ENCODE peak calls at places on chromosomes 4 and X, in ten cellular contexts. One of them, this sample, is unnamed.
A peak's percentile ranks its signal among the peaks of the same experiment; 100 is the strongest.

GRCh38 chr4:85474818-85475630 is at the start of gene ARHGAP24:
- DNase-seq in fibroblast of pulmonary artery: peak; percentile 99
- DNase-seq in omental fat pad: peak; percentile 67
- DNase-seq in bronchial epithelial cell: peak; percentile 96
- DNase-seq in brain microvascular endothelial cell: peak; percentile 88
- DNase-seq in uterus: peak; percentile 77
- DNase-seq in mesothelial cell of epicardium: peak; percentile 53
- DNase-seq in neural crest cell: peak; percentile 63
- DNase-seq in GM12864: peak; percentile 62
- DNase-seq in GM10248: peak; percentile 78
- DNase-seq in this sample: peak; percentile 78

GRCh38 chr4:110867251-110867960 is 244.5 kb upstream of the PITX2 start:
- DNase-seq in fibroblast of pulmonary artery: no peak
- DNase-seq in omental fat pad: no peak
- DNase-seq in bronchial epithelial cell: peak; percentile 30
- DNase-seq in brain microvascular endothelial cell: no peak
- DNase-seq in uterus: no peak
- DNase-seq in mesothelial cell of epicardium: no peak
- DNase-seq in neural crest cell: no peak
- DNase-seq in GM12864: no peak
- DNase-seq in GM10248: peak; percentile 10
- DNase-seq in this sample: peak; percentile 8

GRCh38 chrX:119692241-119693031 is 532 bp downstream of the SEPTIN6 start:
- DNase-seq in fibroblast of pulmonary artery: peak; percentile 62
- DNase-seq in omental fat pad: no peak
- DNase-seq in bronchial epithelial cell: peak; percentile 18
- DNase-seq in brain microvascular endothelial cell: peak; percentile 17
- DNase-seq in uterus: no peak
- DNase-seq in mesothelial cell of epicardium: no peak
- DNase-seq in neural crest cell: peak; percentile 14
- DNase-seq in GM12864: no peak
- DNase-seq in GM10248: peak; percentile 39
- DNase-seq in this sample: no peak

GRCh38 chr4:94390804-94391410 is 48.3 kb upstream of the HPGDS start:
- DNase-seq in fibroblast of pulmonary artery: peak; percentile 46
- DNase-seq in omental fat pad: no peak
- DNase-seq in bronchial epithelial cell: no peak
- DNase-seq in brain microvascular endothelial cell: no peak
- DNase-seq in uterus: no peak
- DNase-seq in mesothelial cell of epicardium: no peak
- DNase-seq in neural crest cell: no peak
- DNase-seq in GM12864: no peak
- DNase-seq in GM10248: peak; percentile 20
- DNase-seq in this sample: peak; percentile 18

GRCh38 chrX:54495814-54496516 is at the start of gene FGD1:
- DNase-seq in fibroblast of pulmonary artery: peak; percentile 57
- DNase-seq in omental fat pad: no peak
- DNase-seq in bronchial epithelial cell: peak; percentile 28
- DNase-seq in brain microvascular endothelial cell: peak; percentile 7
- DNase-seq in uterus: peak; percentile 79
- DNase-seq in mesothelial cell of epicardium: peak; percentile 66
- DNase-seq in neural crest cell: peak; percentile 59
- DNase-seq in GM12864: no peak
- DNase-seq in GM10248: peak; percentile 45
- DNase-seq in this sample: peak; percentile 71

GRCh38 chrX:74248889-74249288 is 55.1 kb upstream of the ZCCHC13 start:
- DNase-seq in fibroblast of pulmonary artery: peak; percentile 42
- DNase-seq in omental fat pad: no peak
- DNase-seq in bronchial epithelial cell: no peak
- DNase-seq in brain microvascular endothelial cell: no peak
- DNase-seq in uterus: no peak
- DNase-seq in mesothelial cell of epicardium: no peak
- DNase-seq in neural crest cell: no peak
- DNase-seq in GM12864: no peak
- DNase-seq in GM10248: no peak
- DNase-seq in this sample: no peak

GRCh38 chr4:138259296-138259695 is 17.1 kb upstream of the SLC7A11 start:
- DNase-seq in fibroblast of pulmonary artery: no peak
- DNase-seq in omental fat pad: no peak
- DNase-seq in bronchial epithelial cell: peak; percentile 92
- DNase-seq in brain microvascular endothelial cell: no peak
- DNase-seq in uterus: no peak
- DNase-seq in mesothelial cell of epicardium: no peak
- DNase-seq in neural crest cell: no peak
- DNase-seq in GM12864: no peak
- DNase-seq in GM10248: no peak
- DNase-seq in this sample: no peak

GRCh38 chr4:102598102-102598758 is 97.1 kb downstream of the NFKB1 start:
- DNase-seq in fibroblast of pulmonary artery: peak; percentile 23
- DNase-seq in omental fat pad: no peak
- DNase-seq in bronchial epithelial cell: no peak
- DNase-seq in brain microvascular endothelial cell: peak; percentile 24
- DNase-seq in uterus: no peak
- DNase-seq in mesothelial cell of epicardium: no peak
- DNase-seq in neural crest cell: no peak
- DNase-seq in GM12864: no peak
- DNase-seq in GM10248: no peak
- DNase-seq in this sample: no peak

GRCh38 chr4:147182041-147182440 is 236.4 kb upstream of the TTC29 start:
- DNase-seq in fibroblast of pulmonary artery: no peak
- DNase-seq in omental fat pad: no peak
- DNase-seq in bronchial epithelial cell: no peak
- DNase-seq in brain microvascular endothelial cell: no peak
- DNase-seq in uterus: no peak
- DNase-seq in mesothelial cell of epicardium: no peak
- DNase-seq in neural crest cell: no peak
- DNase-seq in GM12864: no peak
- DNase-seq in GM10248: no peak
- DNase-seq in this sample: no peak

GRCh38 chr4:113222431-113222979 is 173.1 kb downstream of the ANK2 start:
- DNase-seq in fibroblast of pulmonary artery: peak; percentile 3
- DNase-seq in omental fat pad: no peak
- DNase-seq in bronchial epithelial cell: no peak
- DNase-seq in brain microvascular endothelial cell: peak; percentile 51
- DNase-seq in uterus: no peak
- DNase-seq in mesothelial cell of epicardium: no peak
- DNase-seq in neural crest cell: no peak
- DNase-seq in GM12864: no peak
- DNase-seq in GM10248: no peak
- DNase-seq in this sample: no peak

DNA sequence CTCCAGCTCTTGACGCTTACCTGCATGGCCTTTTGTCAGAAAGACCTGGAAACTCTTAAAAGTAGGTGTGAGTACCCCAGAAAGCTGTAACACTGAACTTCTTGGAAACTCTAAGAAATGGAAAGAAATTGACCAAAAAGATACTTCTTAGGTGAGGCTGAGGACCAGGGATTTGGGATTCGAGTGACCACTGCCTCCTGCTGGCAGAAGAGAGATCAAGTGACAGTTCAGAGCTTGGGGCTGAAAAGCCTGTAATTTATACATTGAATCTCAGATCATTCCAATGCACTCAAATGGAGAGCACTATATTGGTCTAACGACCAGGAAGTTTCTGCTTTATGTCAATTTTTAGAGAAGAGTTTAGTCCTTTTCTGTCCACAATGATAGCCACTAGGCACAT is 204.6 kb downstream of the PDGFRA start:
- DNase-seq in fibroblast of pulmonary artery: peak; percentile 60
- DNase-seq in omental fat pad: no peak
- DNase-seq in bronchial epithelial cell: peak; percentile 10
- DNase-seq in brain microvascular endothelial cell: peak; percentile 24
- DNase-seq in uterus: no peak
- DNase-seq in mesothelial cell of epicardium: no peak
- DNase-seq in neural crest cell: peak; percentile 3
- DNase-seq in GM12864: no peak
- DNase-seq in GM10248: no peak
- DNase-seq in this sample: no peak
- TF ChIP-seq CTCF in fibroblast of pulmonary artery: peak; percentile 67
- TF ChIP-seq CTCF in omental fat pad: no peak
- TF ChIP-seq CTCF in bronchial epithelial cell: peak; percentile 16
- TF ChIP-seq CTCF in brain microvascular endothelial cell: peak; percentile 77
- TF ChIP-seq CTCF in uterus: no peak
- TF ChIP-seq CTCF in mesothelial cell of epicardium: no peak
- TF ChIP-seq CTCF in neural crest cell: peak; percentile 59
- TF ChIP-seq CTCF in GM12864: peak; percentile 55
- TF ChIP-seq CTCF in GM10248: peak; percentile 14
- TF ChIP-seq CTCF in this sample: peak; percentile 1

DNA sequence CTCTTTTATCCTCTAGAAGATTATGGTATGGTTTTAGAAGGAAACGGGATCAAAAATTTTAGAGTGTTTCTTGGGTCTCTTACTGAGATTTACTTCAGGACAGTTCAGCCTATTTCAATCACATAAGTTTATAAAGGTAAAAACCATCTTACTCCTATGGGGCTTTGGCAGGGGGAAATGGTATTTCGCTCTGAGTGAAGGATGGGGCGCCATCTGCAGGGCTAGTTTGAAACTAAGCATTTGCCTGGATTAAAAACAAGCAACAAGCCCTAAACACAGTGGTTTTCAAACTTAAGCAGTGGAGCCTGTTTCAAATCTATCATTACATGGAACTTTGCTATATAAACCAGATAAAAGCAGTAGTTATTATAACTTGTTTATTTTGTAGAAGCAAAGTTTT is 361.5 kb upstream of the FMR1 start:
- DNase-seq in fibroblast of pulmonary artery: no peak
- DNase-seq in omental fat pad: no peak
- DNase-seq in bronchial epithelial cell: no peak
- DNase-seq in brain microvascular endothelial cell: no peak
- DNase-seq in uterus: no peak
- DNase-seq in mesothelial cell of epicardium: no peak
- DNase-seq in neural crest cell: peak; percentile 40
- DNase-seq in GM12864: no peak
- DNase-seq in GM10248: no peak
- DNase-seq in this sample: no peak
- TF ChIP-seq CTCF in fibroblast of pulmonary artery: no peak
- TF ChIP-seq CTCF in omental fat pad: no peak
- TF ChIP-seq CTCF in bronchial epithelial cell: no peak
- TF ChIP-seq CTCF in brain microvascular endothelial cell: no peak
- TF ChIP-seq CTCF in uterus: no peak
- TF ChIP-seq CTCF in mesothelial cell of epicardium: no peak
- TF ChIP-seq CTCF in neural crest cell: peak; percentile 63
- TF ChIP-seq CTCF in GM12864: no peak
- TF ChIP-seq CTCF in GM10248: no peak
- TF ChIP-seq CTCF in this sample: no peak

DNA sequence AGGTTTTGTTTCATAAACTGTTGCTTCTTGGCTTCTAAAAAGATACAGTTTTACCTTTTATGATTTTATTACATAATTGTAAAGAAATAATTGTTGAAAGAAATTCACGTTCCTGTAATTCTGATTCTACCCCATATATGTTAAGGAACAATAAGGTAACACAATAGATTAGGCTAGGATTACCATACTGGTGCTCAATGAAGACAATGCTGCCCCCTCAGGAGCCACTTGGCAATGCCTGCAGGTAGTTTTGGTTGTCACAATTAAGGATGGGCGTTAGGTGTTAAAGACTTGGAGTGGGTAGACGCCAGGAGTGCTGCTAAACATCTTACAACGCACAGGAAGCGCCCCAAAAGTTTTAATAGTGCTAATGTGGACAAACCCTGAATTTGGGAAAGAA is 133.2 kb downstream of the NLGN4X start:
- DNase-seq in fibroblast of pulmonary artery: no peak
- DNase-seq in omental fat pad: no peak
- DNase-seq in bronchial epithelial cell: peak; percentile 10
- DNase-seq in brain microvascular endothelial cell: no peak
- DNase-seq in uterus: no peak
- DNase-seq in mesothelial cell of epicardium: no peak
- DNase-seq in neural crest cell: no peak
- DNase-seq in GM12864: no peak
- DNase-seq in GM10248: no peak
- DNase-seq in this sample: no peak
- TF ChIP-seq CTCF in fibroblast of pulmonary artery: no peak
- TF ChIP-seq CTCF in omental fat pad: no peak
- TF ChIP-seq CTCF in bronchial epithelial cell: peak; percentile 27
- TF ChIP-seq CTCF in brain microvascular endothelial cell: peak; percentile 37
- TF ChIP-seq CTCF in uterus: no peak
- TF ChIP-seq CTCF in mesothelial cell of epicardium: no peak
- TF ChIP-seq CTCF in neural crest cell: peak; percentile 51
- TF ChIP-seq CTCF in GM12864: peak; percentile 3
- TF ChIP-seq CTCF in GM10248: no peak
- TF ChIP-seq CTCF in this sample: no peak

GRCh38 chr4:2715426-2715825 is 40.7 kb downstream of the TNIP2 start:
- DNase-seq in fibroblast of pulmonary artery: no peak
- DNase-seq in omental fat pad: no peak
- DNase-seq in bronchial epithelial cell: no peak
- DNase-seq in brain microvascular endothelial cell: no peak
- DNase-seq in uterus: no peak
- DNase-seq in mesothelial cell of epicardium: no peak
- DNase-seq in neural crest cell: no peak
- DNase-seq in GM12864: no peak
- DNase-seq in GM10248: no peak
- DNase-seq in this sample: no peak

GRCh38 chr4:2713337-2713736 is 42.8 kb downstream of the TNIP2 start:
- DNase-seq in fibroblast of pulmonary artery: no peak
- DNase-seq in omental fat pad: no peak
- DNase-seq in bronchial epithelial cell: no peak
- DNase-seq in brain microvascular endothelial cell: no peak
- DNase-seq in uterus: no peak
- DNase-seq in mesothelial cell of epicardium: no peak
- DNase-seq in neural crest cell: no peak
- DNase-seq in GM12864: no peak
- DNase-seq in GM10248: no peak
- DNase-seq in this sample: no peak

GRCh38 chr4:2714918-2715317 is 41.2 kb downstream of the TNIP2 start:
- DNase-seq in fibroblast of pulmonary artery: peak; percentile 55
- DNase-seq in omental fat pad: no peak
- DNase-seq in bronchial epithelial cell: no peak
- DNase-seq in brain microvascular endothelial cell: no peak
- DNase-seq in uterus: no peak
- DNase-seq in mesothelial cell of epicardium: no peak
- DNase-seq in neural crest cell: no peak
- DNase-seq in GM12864: no peak
- DNase-seq in GM10248: no peak
- DNase-seq in this sample: no peak

GRCh38 chr4:2714071-2714770 is 41.9 kb downstream of the TNIP2 start:
- DNase-seq in fibroblast of pulmonary artery: peak; percentile 91
- DNase-seq in omental fat pad: no peak
- DNase-seq in bronchial epithelial cell: peak; percentile 58
- DNase-seq in brain microvascular endothelial cell: peak; percentile 87
- DNase-seq in uterus: no peak
- DNase-seq in mesothelial cell of epicardium: no peak
- DNase-seq in neural crest cell: no peak
- DNase-seq in GM12864: no peak
- DNase-seq in GM10248: no peak
- DNase-seq in this sample: no peak

GRCh38 chr4:2712261-2712842 is 43.8 kb downstream of the TNIP2 start:
- DNase-seq in fibroblast of pulmonary artery: peak; percentile 46
- DNase-seq in omental fat pad: no peak
- DNase-seq in bronchial epithelial cell: no peak
- DNase-seq in brain microvascular endothelial cell: no peak
- DNase-seq in uterus: no peak
- DNase-seq in mesothelial cell of epicardium: no peak
- DNase-seq in neural crest cell: no peak
- DNase-seq in GM12864: no peak
- DNase-seq in GM10248: no peak
- DNase-seq in this sample: no peak
- TF ChIP-seq CTCF in fibroblast of pulmonary artery: peak; percentile 30
- TF ChIP-seq CTCF in omental fat pad: no peak
- TF ChIP-seq CTCF in bronchial epithelial cell: no peak
- TF ChIP-seq CTCF in brain microvascular endothelial cell: peak; percentile 63
- TF ChIP-seq CTCF in uterus: no peak
- TF ChIP-seq CTCF in mesothelial cell of epicardium: no peak
- TF ChIP-seq CTCF in neural crest cell: peak; percentile 58
- TF ChIP-seq CTCF in GM12864: peak; percentile 48
- TF ChIP-seq CTCF in GM10248: no peak
- TF ChIP-seq CTCF in this sample: peak; percentile 55

This sample was measured in GM20000.